ENCODE peak calls at places on chromosomes 11 and 22, in six cellular contexts. K is GM13977, F is left ventricle myocardium inferior, Q is endothelial cell, M is WTC11, I is pancreas. Y is an unnamed sample.

GRCh38 chr11:60978546-60979380 is 7.3 kb downstream of the CD6 start:
- DNase-seq in K (peak), F (no peak), Q (no peak), M (no peak), I (no peak), Y (peak)

GRCh38 chr11:89442801-89443200 is 48.4 kb downstream of the NOX4 start:
- DNase-seq in K (no peak), F (no peak), Q (no peak), M (no peak), I (no peak), Y (no peak)

GRCh38 chr22:35766654-35767580 is 49.2 kb downstream of the APOL5 start:
- DNase-seq in K (no peak), F (no peak), Q (peak), M (no peak), I (no peak), Y (no peak)

GRCh38 chr22:38955250-38955775 is 2.1 kb upstream of the APOBEC3A start:
- DNase-seq in K (no peak), F (no peak), Q (no peak), M (no peak), I (no peak), Y (no peak)

GRCh38 chr11:35907648-35908431 is 36.0 kb upstream of the LDLRAD3 start:
- DNase-seq in K (peak), F (no peak), Q (no peak), M (no peak), I (no peak), Y (no peak)

GRCh38 chr22:42895087-42895486 is 38.0 kb upstream of the ARFGAP3 start:
- DNase-seq in K (peak), F (no peak), Q (no peak), M (no peak), I (no peak), Y (peak)

GRCh38 chr11:48006301-48006992 is 26.1 kb downstream of the PTPRJ start:
- DNase-seq in K (peak), F (no peak), Q (no peak), M (no peak), I (no peak), Y (peak)

GRCh38 chr11:131841028-131841427 is 470.6 kb downstream of the NTM start:
- DNase-seq in K (no peak), F (no peak), Q (no peak), M (no peak), I (no peak), Y (no peak)

GRCh38 chr11:67270256-67271211 is 4.3 kb downstream of the GRK2 start:
- DNase-seq in K (no peak), F (no peak), Q (peak), M (peak), I (peak), Y (no peak)

GRCh38 chr22:27776410-27776958 is 25.1 kb downstream of the MN1 start:
- DNase-seq in K (no peak), F (no peak), Q (no peak), M (no peak), I (no peak), Y (no peak)

GRCh38 chr11:134516529-134516928 is 104.5 kb upstream of the B3GAT1 start:
- DNase-seq in K (no peak), F (peak), Q (no peak), M (peak), I (no peak), Y (no peak)

GRCh38 chr11:56906683-56907148 is 82.0 kb upstream of the OR5AK2 start:
- DNase-seq in K (no peak), F (no peak), Q (no peak), M (no peak), I (no peak), Y (no peak)

GRCh38 chr11:19631657-19632325 is 80.8 kb upstream of the NAV2 start:
- DNase-seq in K (no peak), F (no peak), Q (no peak), M (no peak), I (no peak), Y (no peak)

GRCh38 chr11:119100246-119100959 is 1.2 kb downstream of the DPAGT1 start:
- DNase-seq in K (no peak), F (no peak), Q (no peak), M (no peak), I (no peak), Y (no peak)

GRCh38 chr22:25366408-25366807 is 147.0 kb downstream of the CRYBB2 start:
- DNase-seq in K (no peak), F (no peak), Q (no peak), M (no peak), I (no peak), Y (no peak)

GRCh38 chr11:8082391-8083087 is 1.5 kb downstream of the TUB start:
- DNase-seq in K (no peak), F (no peak), Q (no peak), M (peak), I (no peak), Y (no peak)

GRCh38 chr11:59918987-59919589 is 19.1 kb upstream of the OOSP1 start:
- DNase-seq in K (peak), F (no peak), Q (peak), M (peak), I (no peak), Y (peak)

GRCh38 chr11:130418756-130419155 is 9.7 kb downstream of the ADAMTS8 start:
- DNase-seq in K (no peak), F (no peak), Q (no peak), M (no peak), I (no peak), Y (no peak)

GRCh38 chr11:2198621-2199365 is 27.2 kb upstream of the TH start:
- DNase-seq in K (no peak), F (no peak), Q (no peak), M (no peak), I (no peak), Y (no peak)

GRCh38 chr22:50011447-50012200 is 941 bp downstream of the IL17REL start:
- DNase-seq in K (no peak), F (peak), Q (peak), M (no peak), I (no peak), Y (no peak)

GRCh38 chr11:126265801-126266200 is 2.9 kb downstream of the SRPRA start:
- DNase-seq in K (no peak), F (no peak), Q (no peak), M (no peak), I (no peak), Y (no peak)

GRCh38 chr11:109798521-109798920 is 294.7 kb upstream of the ZC3H12C start:
- DNase-seq in K (no peak), F (no peak), Q (no peak), M (no peak), I (no peak), Y (no peak)

GRCh38 chr11:31995525-31996123 is 95.2 kb upstream of the RCN1 start:
- DNase-seq in K (peak), F (no peak), Q (no peak), M (no peak), I (no peak), Y (no peak)

GRCh38 chr11:494761-495536 is 12.1 kb downstream of the RNH1 start:
- DNase-seq in K (no peak), F (no peak), Q (no peak), M (no peak), I (no peak), Y (no peak)

GRCh38 chr11:120258661-120259060 is 18.7 kb downstream of the POU2F3 start:
- DNase-seq in K (no peak), F (no peak), Q (no peak), M (no peak), I (no peak), Y (no peak)
- TF ChIP-seq CTCF in K (no peak), F (no peak), Q (no peak), M (no peak), I (no peak), Y (no peak)

GRCh38 chr11:125224391-125225015 is 60.0 kb downstream of the PKNOX2 start:
- DNase-seq in K (peak), F (no peak), Q (peak), M (peak), I (no peak), Y (peak)
- TF ChIP-seq CTCF in K (no peak), F (peak), Q (no peak), M (no peak), I (no peak), Y (no peak)

DNA sequence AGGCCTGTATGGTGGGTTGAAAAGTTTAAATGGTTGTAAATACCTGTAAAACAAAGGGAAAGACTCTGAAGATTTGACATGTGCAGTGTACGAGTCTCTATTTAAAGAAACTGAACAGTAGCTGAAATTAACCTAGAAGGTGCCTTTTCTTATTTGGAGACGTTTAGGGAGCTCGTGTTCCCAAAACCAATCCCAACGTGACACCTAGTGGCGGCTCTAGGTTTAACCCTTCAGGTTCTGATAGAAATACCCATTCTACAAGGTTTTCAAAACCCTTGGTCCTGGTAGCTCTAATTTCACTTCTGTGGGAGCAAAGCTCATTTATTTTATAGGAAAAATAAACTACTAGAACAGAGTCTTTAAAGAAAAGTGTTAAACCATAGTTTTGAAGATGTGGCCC is 258.3 kb downstream of the LRRC4C start:
- DNase-seq in K (peak), F (no peak), Q (peak), M (peak), I (no peak), Y (peak)
- TF ChIP-seq CTCF in K (peak), F (peak), Q (peak), M (peak), I (no peak), Y (no peak)

GRCh38 chr11:113690619-113691569 is 15.2 kb downstream of the TMPRSS5 start:
- DNase-seq in K (peak), F (no peak), Q (peak), M (peak), I (no peak), Y (peak)

GRCh38 chr11:113693030-113693429 is 13.1 kb downstream of the TMPRSS5 start:
- DNase-seq in K (no peak), F (no peak), Q (no peak), M (no peak), I (no peak), Y (no peak)

GRCh38 chr11:113697075-113697474 is 9.0 kb downstream of the TMPRSS5 start:
- DNase-seq in K (no peak), F (no peak), Q (no peak), M (no peak), I (no peak), Y (no peak)

GRCh38 chr11:113695207-113695606 is 10.9 kb downstream of the TMPRSS5 start:
- DNase-seq in K (no peak), F (no peak), Q (no peak), M (no peak), I (no peak), Y (no peak)

DNA sequence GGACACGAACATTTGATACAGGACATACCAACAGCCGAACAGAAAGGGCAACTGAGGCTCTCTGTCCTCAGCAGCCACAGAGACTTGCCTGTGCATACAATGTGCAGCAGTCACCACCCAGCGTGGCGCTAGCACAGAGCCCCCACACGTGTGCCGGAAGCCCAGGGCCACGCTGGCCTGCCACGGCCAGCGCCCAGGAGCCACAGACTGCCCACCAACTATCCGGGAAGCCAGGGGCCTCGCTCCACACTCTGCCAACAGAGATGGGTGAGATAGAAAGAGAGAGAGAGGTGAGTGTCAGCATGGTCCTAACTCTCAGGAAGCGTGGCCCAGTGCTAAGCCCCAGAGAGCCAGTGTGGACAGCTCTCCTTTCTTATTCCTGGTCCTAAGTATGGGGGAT is 11.7 kb downstream of the TMPRSS5 start:
- DNase-seq in K (no peak), F (no peak), Q (no peak), M (no peak), I (no peak), Y (no peak)
- TF ChIP-seq CTCF in K (no peak), F (no peak), Q (no peak), M (no peak), I (no peak), Y (no peak)

DNA sequence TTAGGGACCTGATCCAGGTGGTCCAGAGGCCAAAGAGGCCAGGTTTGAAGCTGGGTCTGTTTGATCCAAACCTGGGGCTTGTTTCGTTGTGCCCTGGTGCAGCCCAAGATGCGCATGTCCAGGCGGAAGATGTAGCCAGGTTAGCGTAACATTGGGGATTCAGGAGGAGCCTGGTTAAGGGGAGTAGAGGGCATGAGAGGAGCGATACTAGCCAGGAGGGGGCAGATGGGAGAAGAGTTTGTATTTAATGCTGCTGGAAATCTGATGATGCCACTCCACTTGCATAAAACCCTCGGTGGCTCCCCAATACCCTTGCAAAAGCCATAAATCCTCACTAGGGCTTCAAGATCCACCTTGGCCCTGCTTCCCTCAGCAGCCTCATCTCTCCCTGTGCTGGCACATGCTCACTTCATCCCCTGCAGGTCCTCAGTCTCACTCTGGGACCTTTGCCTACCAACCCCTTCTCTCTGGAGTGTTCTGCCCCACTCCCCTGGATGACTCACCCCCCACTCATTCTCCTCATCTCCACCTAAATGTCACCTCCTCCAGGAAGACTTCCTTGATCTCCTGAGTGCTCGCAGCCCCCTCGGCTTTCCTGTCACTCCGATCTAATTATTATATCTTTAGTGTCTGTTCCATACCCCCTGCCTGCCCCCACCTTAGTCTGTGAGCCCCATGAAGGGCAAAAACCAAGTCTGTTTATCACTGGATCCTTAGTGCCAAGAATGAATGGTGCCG is 95.9 kb downstream of the MIAT start:
- DNase-seq in K (no peak), F (no peak), Q (no peak), M (no peak), I (no peak), Y (no peak)
- TF ChIP-seq CTCF in K (no peak), F (no peak), Q (no peak), M (no peak), I (no peak), Y (no peak)

Y was measured in activated CD8-positive, alpha-beta T cell treated with anti-CD3 and anti-CD28 coated beads for 36 hours.